ENCODE peak calls at places on chromosomes 13 and 19, in four cellular contexts. S is A549, V is endothelial cell of umbilical vein, L is K562. T is an unnamed sample.

GRCh38 chr19:53898680-53899341 is 10.3 kb upstream of the CACNG7 start:
- DNase-seq in L (peak), S (peak), V (no peak), T (no peak)

GRCh38 chr13:73365240-73365639 is 306.4 kb downstream of the KLF5 start:
- DNase-seq in V (no peak), L (no peak), S (peak), T (no peak)

GRCh38 chr19:1807030-1807694 is 4.9 kb downstream of the ATP8B3 start:
- DNase-seq in L (no peak), S (no peak), V (no peak), T (no peak)

GRCh38 chr13:69556540-69557196 is 551.0 kb upstream of the ATXN8OS start:
- DNase-seq in S (peak), V (no peak), L (no peak), T (no peak)

GRCh38 chr13:46527237-46527636 is 25.7 kb upstream of the LRCH1 start:
- DNase-seq in V (no peak), L (no peak), S (peak), T (no peak)

GRCh38 chr19:29259153-29259552 is 46.2 kb upstream of the UQCRFS1 start:
- DNase-seq in L (peak), V (no peak), S (peak), T (peak)

GRCh38 chr13:46687810-46688209 is 109.2 kb downstream of the ESD start:
- DNase-seq in V (no peak), S (peak), L (peak), T (peak)

GRCh38 chr13:41931337-41931736 is 29.6 kb downstream of the VWA8 start:
- DNase-seq in S (no peak), L (no peak), V (no peak), T (no peak)

GRCh38 chr13:75139291-75139690 is 342.7 kb downstream of the TBC1D4 start:
- DNase-seq in S (no peak), L (no peak), V (no peak), T (no peak)

DNA sequence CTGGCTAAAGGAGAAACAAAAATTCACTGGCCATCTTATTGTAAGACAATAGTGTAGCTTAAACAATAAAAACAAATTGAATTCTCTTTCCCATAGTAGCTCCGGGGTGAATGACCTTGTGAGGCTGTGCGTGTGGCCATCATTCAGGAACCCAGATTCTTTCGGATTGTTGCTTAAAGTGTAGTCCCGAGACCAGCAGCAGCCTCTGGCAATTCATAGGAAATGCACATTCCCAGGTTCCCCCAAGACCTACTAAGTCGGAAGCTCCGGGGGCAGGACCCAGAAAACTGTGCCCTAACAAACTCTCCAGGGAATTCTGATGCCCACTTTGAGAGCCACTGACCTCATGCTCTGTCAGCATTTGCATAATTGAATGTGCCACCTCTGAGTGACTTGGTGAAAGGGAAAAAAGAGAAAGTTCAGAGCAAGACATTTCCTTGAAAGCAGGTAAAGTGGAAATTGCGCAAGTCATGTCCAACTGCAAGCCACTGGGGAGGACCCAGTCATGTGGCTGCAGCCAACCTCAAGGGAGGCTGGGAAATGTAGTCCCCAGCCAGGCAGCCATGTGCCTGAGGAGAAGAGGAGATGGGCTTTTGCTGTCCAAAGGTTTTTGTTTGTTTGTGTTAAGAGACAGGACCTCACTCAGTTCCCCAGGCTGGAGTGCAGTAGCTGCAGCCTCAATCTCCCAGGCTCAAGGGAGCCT is 50.7 kb upstream of the PNMA8B start:
- DNase-seq in V (peak), S (peak), L (peak), T (peak)
- TF ChIP-seq MAX in V (no peak), S (peak), L (peak), T (peak)

GRCh38 chr19:19269952-19270694 is 3.0 kb downstream of the TM6SF2 start:
- DNase-seq in V (no peak), L (peak), S (no peak), T (no peak)

GRCh38 chr19:19274146-19274545 is 1.0 kb upstream of the TM6SF2 start:
- DNase-seq in L (no peak), S (no peak), V (no peak), T (no peak)

GRCh38 chr19:19270749-19271571 is 2.1 kb downstream of the TM6SF2 start:
- DNase-seq in V (no peak), L (no peak), S (no peak), T (no peak)

GRCh38 chr19:19274716-19275115 is 1.6 kb upstream of the TM6SF2 start:
- DNase-seq in S (no peak), L (no peak), V (no peak), T (no peak)

GRCh38 chr19:19271828-19272599 is 1.1 kb downstream of the TM6SF2 start:
- DNase-seq in V (no peak), S (no peak), L (no peak), T (no peak)
- TF ChIP-seq MYC in V (no peak), S (no peak), L (no peak), T (no peak)

DNA sequence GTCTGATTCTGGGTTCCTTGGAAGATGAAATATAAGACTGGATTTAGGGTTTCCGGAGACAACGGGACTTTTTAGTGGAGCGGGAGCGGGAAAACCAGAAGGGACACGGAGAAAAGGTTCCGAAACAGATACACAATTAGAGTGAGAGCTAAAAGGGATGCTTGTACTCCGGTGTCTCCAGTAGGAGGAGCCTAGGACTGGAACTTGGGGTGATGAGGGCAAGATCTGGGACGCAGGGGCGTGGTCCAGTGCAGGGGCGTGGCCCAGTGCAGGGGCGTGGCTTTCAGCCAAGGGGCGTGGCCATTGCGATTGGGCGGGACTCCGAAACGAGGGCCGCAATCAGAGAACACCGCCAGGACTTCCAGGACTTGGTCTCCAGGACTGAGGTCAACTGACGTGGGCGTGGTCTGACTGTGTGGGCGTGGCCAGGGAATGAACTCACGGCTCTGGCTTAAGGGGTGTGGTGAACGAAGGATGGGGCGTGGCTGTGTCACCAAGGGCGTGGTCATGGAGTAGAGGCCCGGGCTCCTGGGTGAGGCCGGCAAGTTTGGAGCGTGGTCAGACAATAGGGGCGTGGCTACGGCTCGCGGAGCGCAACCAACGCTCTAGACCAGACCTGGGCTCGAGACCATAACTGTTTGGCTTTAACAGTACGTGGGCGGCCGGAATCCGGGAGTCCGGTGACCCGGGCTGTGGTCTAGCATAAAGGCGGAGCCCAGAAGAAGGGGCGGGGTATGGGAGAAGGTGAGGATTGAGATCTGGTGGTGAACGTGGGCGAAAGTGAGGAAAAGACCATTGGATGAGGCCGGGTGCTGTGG is at the start of gene DKKL1:
- DNase-seq in L (peak), V (peak), S (peak), T (peak)
- TF ChIP-seq POLR2A in L (peak), V (no peak), S (peak), T (no peak)

GRCh38 chr13:20473139-20473538 is 52.5 kb downstream of the CRYL1 start:
- DNase-seq in S (no peak), V (no peak), L (no peak), T (no peak)
- TF ChIP-seq MAX in S (no peak), V (no peak), L (no peak), T (no peak)

GRCh38 chr13:40102854-40103253 is 447.4 kb downstream of the COG6 start:
- DNase-seq in V (no peak), S (peak), L (no peak), T (peak)
- TF ChIP-seq MYC in V (no peak), S (no peak), L (no peak), T (no peak)

GRCh38 chr19:49766938-49767315 is at the start of gene AP2A1:
- DNase-seq in V (no peak), S (no peak), L (no peak), T (no peak)
- TF ChIP-seq POLR2A in V (peak), S (peak), L (peak), T (peak)

T was measured in NB4.